ENCODE peak calls at places on chromosomes 6 and 20, in five cellular contexts. One of them, this sample, is unnamed.

GRCh38 chr6:42368156-42368555 is 83.6 kb downstream of the TRERF1 start:
- DNase-seq in GM04503: no peak
- DNase-seq in activated T-cell treated with anti-CD3 and anti-CD28 coated beads for 1 hour: no peak
- DNase-seq in CD8-positive, alpha-beta T cell: no peak
- DNase-seq in activated naive CD8-positive, alpha-beta T cell treated with anti-CD3 and anti-CD28 coated beads, Interleukin-2, amount 50 U/mL, for 16 hours: peak; percentile 43
- DNase-seq in this sample: no peak

GRCh38 chr20:62914436-62914835 is 11.9 kb downstream of the DIDO1 start:
- DNase-seq in activated T-cell treated with anti-CD3 and anti-CD28 coated beads for 1 hour: no peak
- DNase-seq in activated naive CD8-positive, alpha-beta T cell treated with anti-CD3 and anti-CD28 coated beads, Interleukin-2, amount 50 U/mL, for 16 hours: no peak
- DNase-seq in CD8-positive, alpha-beta T cell: no peak
- DNase-seq in GM04503: no peak
- DNase-seq in this sample: no peak

GRCh38 chr6:22906091-22906549 is 336.8 kb downstream of the HDGFL1 start:
- DNase-seq in activated T-cell treated with anti-CD3 and anti-CD28 coated beads for 1 hour: no peak
- DNase-seq in CD8-positive, alpha-beta T cell: no peak
- DNase-seq in activated naive CD8-positive, alpha-beta T cell treated with anti-CD3 and anti-CD28 coated beads, Interleukin-2, amount 50 U/mL, for 16 hours: no peak
- DNase-seq in GM04503: no peak
- DNase-seq in this sample: peak; percentile 45

GRCh38 chr6:17600527-17601388 is 656 bp downstream of the FAM8A1 start:
- DNase-seq in GM04503: no peak
- DNase-seq in activated naive CD8-positive, alpha-beta T cell treated with anti-CD3 and anti-CD28 coated beads, Interleukin-2, amount 50 U/mL, for 16 hours: no peak
- DNase-seq in CD8-positive, alpha-beta T cell: peak; percentile 10
- DNase-seq in activated T-cell treated with anti-CD3 and anti-CD28 coated beads for 1 hour: peak; percentile 29
- DNase-seq in this sample: peak; percentile 13

GRCh38 chr6:7230956-7231713 is 81.9 kb downstream of the SSR1 start:
- DNase-seq in CD8-positive, alpha-beta T cell: no peak
- DNase-seq in GM04503: no peak
- DNase-seq in activated T-cell treated with anti-CD3 and anti-CD28 coated beads for 1 hour: no peak
- DNase-seq in activated naive CD8-positive, alpha-beta T cell treated with anti-CD3 and anti-CD28 coated beads, Interleukin-2, amount 50 U/mL, for 16 hours: no peak
- DNase-seq in this sample: no peak

GRCh38 chr6:120493483-120493882 is 840.8 kb downstream of the TBC1D32 start:
- DNase-seq in CD8-positive, alpha-beta T cell: no peak
- DNase-seq in activated T-cell treated with anti-CD3 and anti-CD28 coated beads for 1 hour: no peak
- DNase-seq in GM04503: no peak
- DNase-seq in activated naive CD8-positive, alpha-beta T cell treated with anti-CD3 and anti-CD28 coated beads, Interleukin-2, amount 50 U/mL, for 16 hours: no peak
- DNase-seq in this sample: peak; percentile 30

GRCh38 chr6:112906737-112907136 is 559.6 kb downstream of the RFPL4B start:
- DNase-seq in activated naive CD8-positive, alpha-beta T cell treated with anti-CD3 and anti-CD28 coated beads, Interleukin-2, amount 50 U/mL, for 16 hours: no peak
- DNase-seq in CD8-positive, alpha-beta T cell: no peak
- DNase-seq in activated T-cell treated with anti-CD3 and anti-CD28 coated beads for 1 hour: no peak
- DNase-seq in GM04503: peak; percentile 82
- DNase-seq in this sample: peak; percentile 91

GRCh38 chr6:148521586-148521985 is 178.9 kb downstream of the SASH1 start:
- DNase-seq in activated T-cell treated with anti-CD3 and anti-CD28 coated beads for 1 hour: no peak
- DNase-seq in CD8-positive, alpha-beta T cell: no peak
- DNase-seq in activated naive CD8-positive, alpha-beta T cell treated with anti-CD3 and anti-CD28 coated beads, Interleukin-2, amount 50 U/mL, for 16 hours: no peak
- DNase-seq in GM04503: no peak
- DNase-seq in this sample: peak; percentile 94

GRCh38 chr6:1285589-1286340 is 26.1 kb upstream of the FOXQ1 start:
- DNase-seq in activated T-cell treated with anti-CD3 and anti-CD28 coated beads for 1 hour: no peak
- DNase-seq in GM04503: peak; percentile 80
- DNase-seq in CD8-positive, alpha-beta T cell: no peak
- DNase-seq in activated naive CD8-positive, alpha-beta T cell treated with anti-CD3 and anti-CD28 coated beads, Interleukin-2, amount 50 U/mL, for 16 hours: no peak
- DNase-seq in this sample: peak; percentile 50

GRCh38 chr6:43074847-43075741 is 1.0 kb upstream of the PTK7 start:
- DNase-seq in GM04503: no peak
- DNase-seq in activated naive CD8-positive, alpha-beta T cell treated with anti-CD3 and anti-CD28 coated beads, Interleukin-2, amount 50 U/mL, for 16 hours: no peak
- DNase-seq in CD8-positive, alpha-beta T cell: no peak
- DNase-seq in activated T-cell treated with anti-CD3 and anti-CD28 coated beads for 1 hour: no peak
- DNase-seq in this sample: peak; percentile 66

GRCh38 chr6:45808917-45809316 is 206.7 kb downstream of the CLIC5 start:
- DNase-seq in activated naive CD8-positive, alpha-beta T cell treated with anti-CD3 and anti-CD28 coated beads, Interleukin-2, amount 50 U/mL, for 16 hours: no peak
- DNase-seq in CD8-positive, alpha-beta T cell: no peak
- DNase-seq in activated T-cell treated with anti-CD3 and anti-CD28 coated beads for 1 hour: no peak
- DNase-seq in GM04503: no peak
- DNase-seq in this sample: no peak

GRCh38 chr6:90268178-90268577 is 28.5 kb downstream of the BACH2 start:
- DNase-seq in CD8-positive, alpha-beta T cell: no peak
- DNase-seq in activated naive CD8-positive, alpha-beta T cell treated with anti-CD3 and anti-CD28 coated beads, Interleukin-2, amount 50 U/mL, for 16 hours: no peak
- DNase-seq in activated T-cell treated with anti-CD3 and anti-CD28 coated beads for 1 hour: no peak
- DNase-seq in GM04503: no peak
- DNase-seq in this sample: no peak

GRCh38 chr6:166381381-166381732 is 1.4 kb downstream of the MPC1 start:
- DNase-seq in CD8-positive, alpha-beta T cell: no peak
- DNase-seq in activated T-cell treated with anti-CD3 and anti-CD28 coated beads for 1 hour: no peak
- DNase-seq in activated naive CD8-positive, alpha-beta T cell treated with anti-CD3 and anti-CD28 coated beads, Interleukin-2, amount 50 U/mL, for 16 hours: no peak
- DNase-seq in GM04503: no peak
- DNase-seq in this sample: no peak

GRCh38 chr6:1984346-1984994 is 260.9 kb downstream of the GMDS start:
- DNase-seq in activated T-cell treated with anti-CD3 and anti-CD28 coated beads for 1 hour: no peak
- DNase-seq in CD8-positive, alpha-beta T cell: no peak
- DNase-seq in activated naive CD8-positive, alpha-beta T cell treated with anti-CD3 and anti-CD28 coated beads, Interleukin-2, amount 50 U/mL, for 16 hours: no peak
- DNase-seq in GM04503: no peak
- DNase-seq in this sample: peak; percentile 8

GRCh38 chr6:88141641-88142298 is 24.4 kb downstream of the CNR1 start:
- DNase-seq in GM04503: no peak
- DNase-seq in activated T-cell treated with anti-CD3 and anti-CD28 coated beads for 1 hour: no peak
- DNase-seq in activated naive CD8-positive, alpha-beta T cell treated with anti-CD3 and anti-CD28 coated beads, Interleukin-2, amount 50 U/mL, for 16 hours: no peak
- DNase-seq in CD8-positive, alpha-beta T cell: no peak
- DNase-seq in this sample: no peak

GRCh38 chr6:77040566-77041195 is 422.6 kb downstream of the HTR1B start:
- DNase-seq in activated T-cell treated with anti-CD3 and anti-CD28 coated beads for 1 hour: no peak
- DNase-seq in CD8-positive, alpha-beta T cell: no peak
- DNase-seq in GM04503: no peak
- DNase-seq in activated naive CD8-positive, alpha-beta T cell treated with anti-CD3 and anti-CD28 coated beads, Interleukin-2, amount 50 U/mL, for 16 hours: no peak
- DNase-seq in this sample: peak; percentile 67

GRCh38 chr20:5173763-5174162 is 47.0 kb downstream of the CDS2 start:
- DNase-seq in CD8-positive, alpha-beta T cell: no peak
- DNase-seq in activated T-cell treated with anti-CD3 and anti-CD28 coated beads for 1 hour: no peak
- DNase-seq in activated naive CD8-positive, alpha-beta T cell treated with anti-CD3 and anti-CD28 coated beads, Interleukin-2, amount 50 U/mL, for 16 hours: no peak
- DNase-seq in GM04503: no peak
- DNase-seq in this sample: no peak